ENCODE peak calls at places on chromosomes 16 and 17, in nine cellular contexts. One of them, this sample, is unnamed.

GRCh38 chr16:84839054-84839453 is 19.3 kb downstream of the CRISPLD2 start:
- DNase-seq in activated naive CD4-positive, alpha-beta T cell: no peak
- DNase-seq in EL: peak; percentile 74
- DNase-seq in M059J: peak; percentile 97
- DNase-seq in NCI-H748 treated with DMSO at 0.1 percent for 48 hours: no peak
- DNase-seq in GM12865: no peak
- DNase-seq in HS-5: no peak
- DNase-seq in fibroblast of pulmonary artery: peak; percentile 82
- DNase-seq in RWPE1: no peak
- DNase-seq in this sample: no peak

GRCh38 chr17:76527430-76528111 is 9.9 kb downstream of the CYGB start:
- DNase-seq in M059J: peak; percentile 92
- DNase-seq in HS-5: no peak
- DNase-seq in activated naive CD4-positive, alpha-beta T cell: peak; percentile 51
- DNase-seq in NCI-H748 treated with DMSO at 0.1 percent for 48 hours: no peak
- DNase-seq in RWPE1: no peak
- DNase-seq in EL: peak; percentile 82
- DNase-seq in fibroblast of pulmonary artery: peak; percentile 95
- DNase-seq in GM12865: peak; percentile 63
- DNase-seq in this sample: no peak

GRCh38 chr16:64132686-64133085 is 989.2 kb downstream of the CDH11 start:
- DNase-seq in NCI-H748 treated with DMSO at 0.1 percent for 48 hours: no peak
- DNase-seq in RWPE1: no peak
- DNase-seq in HS-5: no peak
- DNase-seq in M059J: no peak
- DNase-seq in fibroblast of pulmonary artery: no peak
- DNase-seq in activated naive CD4-positive, alpha-beta T cell: no peak
- DNase-seq in GM12865: no peak
- DNase-seq in EL: no peak
- DNase-seq in this sample: no peak

GRCh38 chr16:48182979-48183537 is 27.3 kb upstream of the ABCC12 start:
- DNase-seq in NCI-H748 treated with DMSO at 0.1 percent for 48 hours: no peak
- DNase-seq in fibroblast of pulmonary artery: no peak
- DNase-seq in HS-5: no peak
- DNase-seq in EL: no peak
- DNase-seq in RWPE1: no peak
- DNase-seq in M059J: peak; percentile 30
- DNase-seq in activated naive CD4-positive, alpha-beta T cell: no peak
- DNase-seq in GM12865: no peak
- DNase-seq in this sample: no peak

GRCh38 chr16:50861926-50862325 is 120.0 kb downstream of the CYLD start:
- DNase-seq in fibroblast of pulmonary artery: peak; percentile 60
- DNase-seq in NCI-H748 treated with DMSO at 0.1 percent for 48 hours: no peak
- DNase-seq in RWPE1: peak; percentile 86
- DNase-seq in EL: peak; percentile 62
- DNase-seq in M059J: peak; percentile 84
- DNase-seq in HS-5: no peak
- DNase-seq in activated naive CD4-positive, alpha-beta T cell: no peak
- DNase-seq in GM12865: no peak
- DNase-seq in this sample: no peak

GRCh38 chr16:66524601-66525164 is 25.2 kb downstream of the TK2 start:
- DNase-seq in activated naive CD4-positive, alpha-beta T cell: no peak
- DNase-seq in M059J: no peak
- DNase-seq in fibroblast of pulmonary artery: no peak
- DNase-seq in RWPE1: no peak
- DNase-seq in HS-5: no peak
- DNase-seq in NCI-H748 treated with DMSO at 0.1 percent for 48 hours: no peak
- DNase-seq in EL: no peak
- DNase-seq in GM12865: peak; percentile 89
- DNase-seq in this sample: no peak

GRCh38 chr16:84633622-84634021 is 14.7 kb upstream of the KLHL36 start:
- DNase-seq in fibroblast of pulmonary artery: peak; percentile 75
- DNase-seq in EL: no peak
- DNase-seq in HS-5: no peak
- DNase-seq in RWPE1: no peak
- DNase-seq in activated naive CD4-positive, alpha-beta T cell: no peak
- DNase-seq in M059J: no peak
- DNase-seq in NCI-H748 treated with DMSO at 0.1 percent for 48 hours: no peak
- DNase-seq in GM12865: no peak
- DNase-seq in this sample: no peak

GRCh38 chr17:80086081-80086480 is 15.3 kb upstream of the GAA start:
- DNase-seq in activated naive CD4-positive, alpha-beta T cell: no peak
- DNase-seq in fibroblast of pulmonary artery: no peak
- DNase-seq in M059J: no peak
- DNase-seq in RWPE1: no peak
- DNase-seq in EL: no peak
- DNase-seq in GM12865: no peak
- DNase-seq in HS-5: no peak
- DNase-seq in NCI-H748 treated with DMSO at 0.1 percent for 48 hours: no peak
- DNase-seq in this sample: no peak

GRCh38 chr17:51761105-51761504 is 397.4 kb downstream of the CA10 start:
- DNase-seq in fibroblast of pulmonary artery: no peak
- DNase-seq in GM12865: no peak
- DNase-seq in activated naive CD4-positive, alpha-beta T cell: no peak
- DNase-seq in EL: no peak
- DNase-seq in M059J: no peak
- DNase-seq in NCI-H748 treated with DMSO at 0.1 percent for 48 hours: no peak
- DNase-seq in RWPE1: no peak
- DNase-seq in HS-5: no peak
- DNase-seq in this sample: no peak

GRCh38 chr16:13120091-13120490 is 218.7 kb downstream of the SHISA9 start:
- DNase-seq in EL: no peak
- DNase-seq in fibroblast of pulmonary artery: no peak
- DNase-seq in RWPE1: no peak
- DNase-seq in HS-5: no peak
- DNase-seq in GM12865: no peak
- DNase-seq in M059J: no peak
- DNase-seq in activated naive CD4-positive, alpha-beta T cell: no peak
- DNase-seq in NCI-H748 treated with DMSO at 0.1 percent for 48 hours: no peak
- DNase-seq in this sample: no peak

GRCh38 chr17:62807812-62808575 is at the start of gene MARCHF10:
- DNase-seq in M059J: peak; percentile 28
- DNase-seq in RWPE1: peak; percentile 51
- DNase-seq in fibroblast of pulmonary artery: no peak
- DNase-seq in GM12865: peak; percentile 15
- DNase-seq in NCI-H748 treated with DMSO at 0.1 percent for 48 hours: peak; percentile 70
- DNase-seq in HS-5: no peak
- DNase-seq in EL: peak; percentile 23
- DNase-seq in activated naive CD4-positive, alpha-beta T cell: peak; percentile 3
- DNase-seq in this sample: peak; percentile 87

GRCh38 chr16:68486671-68487495 is 38.6 kb upstream of the SMPD3 start:
- DNase-seq in NCI-H748 treated with DMSO at 0.1 percent for 48 hours: no peak
- DNase-seq in HS-5: no peak
- DNase-seq in RWPE1: no peak
- DNase-seq in fibroblast of pulmonary artery: no peak
- DNase-seq in EL: no peak
- DNase-seq in GM12865: no peak
- DNase-seq in M059J: no peak
- DNase-seq in activated naive CD4-positive, alpha-beta T cell: no peak
- DNase-seq in this sample: peak; percentile 76

GRCh38 chr16:49441366-49441780 is 67.8 kb downstream of the C16orf78 start:
- DNase-seq in fibroblast of pulmonary artery: peak; percentile 3
- DNase-seq in M059J: no peak
- DNase-seq in GM12865: peak; percentile 92
- DNase-seq in HS-5: no peak
- DNase-seq in NCI-H748 treated with DMSO at 0.1 percent for 48 hours: no peak
- DNase-seq in RWPE1: no peak
- DNase-seq in EL: no peak
- DNase-seq in activated naive CD4-positive, alpha-beta T cell: peak; percentile 70
- DNase-seq in this sample: peak; percentile 15

GRCh38 chr16:70656065-70656711 is 9.8 kb downstream of the IL34 start:
- DNase-seq in RWPE1: no peak
- DNase-seq in EL: no peak
- DNase-seq in HS-5: no peak
- DNase-seq in fibroblast of pulmonary artery: no peak
- DNase-seq in M059J: no peak
- DNase-seq in NCI-H748 treated with DMSO at 0.1 percent for 48 hours: no peak
- DNase-seq in GM12865: no peak
- DNase-seq in activated naive CD4-positive, alpha-beta T cell: no peak
- DNase-seq in this sample: no peak

GRCh38 chr16:69935740-69936139 is 15.4 kb upstream of the CLEC18A start:
- DNase-seq in RWPE1: no peak
- DNase-seq in fibroblast of pulmonary artery: no peak
- DNase-seq in NCI-H748 treated with DMSO at 0.1 percent for 48 hours: no peak
- DNase-seq in GM12865: no peak
- DNase-seq in M059J: no peak
- DNase-seq in HS-5: no peak
- DNase-seq in EL: no peak
- DNase-seq in activated naive CD4-positive, alpha-beta T cell: no peak
- DNase-seq in this sample: no peak

GRCh38 chr17:47810200-47810821 is 11.3 kb downstream of the OSBPL7 start:
- DNase-seq in fibroblast of pulmonary artery: peak; percentile 83
- DNase-seq in RWPE1: peak; percentile 83
- DNase-seq in M059J: peak; percentile 96
- DNase-seq in NCI-H748 treated with DMSO at 0.1 percent for 48 hours: no peak
- DNase-seq in EL: peak; percentile 89
- DNase-seq in GM12865: no peak
- DNase-seq in activated naive CD4-positive, alpha-beta T cell: no peak
- DNase-seq in HS-5: peak; percentile 84
- DNase-seq in this sample: no peak

GRCh38 chr16:88383401-88384221 is 852 bp downstream of the ZNF469 start:
- DNase-seq in M059J: peak; percentile 51
- DNase-seq in HS-5: no peak
- DNase-seq in GM12865: no peak
- DNase-seq in fibroblast of pulmonary artery: peak; percentile 31
- DNase-seq in activated naive CD4-positive, alpha-beta T cell: no peak
- DNase-seq in NCI-H748 treated with DMSO at 0.1 percent for 48 hours: no peak
- DNase-seq in RWPE1: no peak
- DNase-seq in EL: peak; percentile 58
- DNase-seq in this sample: no peak

GRCh38 chr16:66135376-66135775 is 231.1 kb upstream of the CDH5 start:
- DNase-seq in NCI-H748 treated with DMSO at 0.1 percent for 48 hours: no peak
- DNase-seq in GM12865: no peak
- DNase-seq in activated naive CD4-positive, alpha-beta T cell: no peak
- DNase-seq in M059J: peak; percentile 44
- DNase-seq in RWPE1: no peak
- DNase-seq in fibroblast of pulmonary artery: no peak
- DNase-seq in EL: no peak
- DNase-seq in HS-5: no peak
- DNase-seq in this sample: no peak

GRCh38 chr17:34361478-34362061 is 1.5 kb downstream of the CCL1 start:
- DNase-seq in NCI-H748 treated with DMSO at 0.1 percent for 48 hours: peak; percentile 81
- DNase-seq in GM12865: peak; percentile 91
- DNase-seq in HS-5: peak; percentile 61
- DNase-seq in RWPE1: peak; percentile 88
- DNase-seq in M059J: peak; percentile 79
- DNase-seq in activated naive CD4-positive, alpha-beta T cell: peak; percentile 30
- DNase-seq in EL: peak; percentile 86
- DNase-seq in fibroblast of pulmonary artery: peak; percentile 96
- DNase-seq in this sample: peak; percentile 78

This sample was measured in COR-L47.